ENCODE peak calls at places on chromosomes 5 and 9, in four cellular contexts. One of them, this sample, is unnamed.

GRCh38 chr5:143064207-143064606 is 294.0 kb downstream of the ARHGAP26 start:
- DNase-seq in fibroblast of mammary gland: peak; percentile 81
- DNase-seq in stomach: no peak
- DNase-seq in heart left ventricle: no peak
- DNase-seq in this sample: peak; percentile 22

GRCh38 chr9:15135167-15135792 is 171.7 kb downstream of the TTC39B start:
- DNase-seq in stomach: peak; percentile 51
- DNase-seq in fibroblast of mammary gland: peak; percentile 84
- DNase-seq in heart left ventricle: peak; percentile 48
- DNase-seq in this sample: peak; percentile 74

GRCh38 chr9:4494806-4495205 is 4.5 kb downstream of the SLC1A1 start:
- DNase-seq in stomach: no peak
- DNase-seq in heart left ventricle: no peak
- DNase-seq in fibroblast of mammary gland: no peak
- DNase-seq in this sample: no peak

GRCh38 chr9:105280730-105281129 is 36.3 kb downstream of the SLC44A1 start:
- DNase-seq in stomach: no peak
- DNase-seq in fibroblast of mammary gland: peak; percentile 87
- DNase-seq in heart left ventricle: no peak
- DNase-seq in this sample: no peak

GRCh38 chr5:54387031-54387430 is 68.5 kb upstream of the HSPB3 start:
- DNase-seq in fibroblast of mammary gland: no peak
- DNase-seq in stomach: no peak
- DNase-seq in heart left ventricle: no peak
- DNase-seq in this sample: no peak

GRCh38 chr5:12870870-12871539 is 966.8 kb upstream of the CTNND2 start:
- DNase-seq in heart left ventricle: no peak
- DNase-seq in stomach: no peak
- DNase-seq in fibroblast of mammary gland: no peak
- DNase-seq in this sample: no peak

GRCh38 chr5:82178378-82178777 is 99.8 kb downstream of the RPS23 start:
- DNase-seq in heart left ventricle: no peak
- DNase-seq in fibroblast of mammary gland: no peak
- DNase-seq in stomach: no peak
- DNase-seq in this sample: no peak

GRCh38 chr5:172283020-172283861 is at the start of gene UBTD2:
- DNase-seq in stomach: peak; percentile 86
- DNase-seq in fibroblast of mammary gland: peak; percentile 59
- DNase-seq in heart left ventricle: peak; percentile 89
- DNase-seq in this sample: peak; percentile 76

GRCh38 chr9:131481441-131482342 is 21.0 kb upstream of the POMT1 start:
- DNase-seq in heart left ventricle: no peak
- DNase-seq in stomach: no peak
- DNase-seq in fibroblast of mammary gland: no peak
- DNase-seq in this sample: no peak

GRCh38 chr5:32510860-32511259 is 66.3 kb upstream of the ZFR start:
- DNase-seq in fibroblast of mammary gland: no peak
- DNase-seq in heart left ventricle: no peak
- DNase-seq in stomach: no peak
- DNase-seq in this sample: no peak

GRCh38 chr5:69285448-69286116 is 47.0 kb downstream of the CCDC125 start:
- DNase-seq in heart left ventricle: no peak
- DNase-seq in stomach: no peak
- DNase-seq in fibroblast of mammary gland: peak; percentile 58
- DNase-seq in this sample: peak; percentile 70

GRCh38 chr5:17727212-17727611 is 93.0 kb downstream of the TAF11L14 start:
- DNase-seq in heart left ventricle: no peak
- DNase-seq in stomach: no peak
- DNase-seq in fibroblast of mammary gland: no peak
- DNase-seq in this sample: no peak

GRCh38 chr5:179322071-179323025 is 22.9 kb downstream of the ADAMTS2 start:
- DNase-seq in fibroblast of mammary gland: no peak
- DNase-seq in heart left ventricle: peak; percentile 17
- DNase-seq in stomach: no peak
- DNase-seq in this sample: no peak

GRCh38 chr9:115978739-115979138 is 174.9 kb upstream of the PAPPA start:
- DNase-seq in heart left ventricle: no peak
- DNase-seq in fibroblast of mammary gland: peak; percentile 29
- DNase-seq in stomach: no peak
- DNase-seq in this sample: no peak

GRCh38 chr9:125608488-125609224 is 98.4 kb downstream of the MAPKAP1 start:
- DNase-seq in heart left ventricle: no peak
- DNase-seq in stomach: no peak
- DNase-seq in fibroblast of mammary gland: peak; percentile 14
- DNase-seq in this sample: peak; percentile 13

GRCh38 chr5:131587541-131587940 is 47.5 kb downstream of the RAPGEF6 start:
- DNase-seq in heart left ventricle: no peak
- DNase-seq in fibroblast of mammary gland: peak; percentile 46
- DNase-seq in stomach: no peak
- DNase-seq in this sample: peak; percentile 13

GRCh38 chr5:107814183-107814582 is 143.4 kb upstream of the EFNA5 start:
- DNase-seq in fibroblast of mammary gland: no peak
- DNase-seq in heart left ventricle: no peak
- DNase-seq in stomach: no peak
- DNase-seq in this sample: no peak

GRCh38 chr9:114051281-114051680 is 26.8 kb downstream of the AMBP start:
- DNase-seq in heart left ventricle: no peak
- DNase-seq in fibroblast of mammary gland: no peak
- DNase-seq in stomach: no peak
- DNase-seq in this sample: no peak

GRCh38 chr9:134169724-134170401 is 5.5 kb upstream of the RNU6ATAC start:
- DNase-seq in fibroblast of mammary gland: no peak
- DNase-seq in heart left ventricle: peak; percentile 62
- DNase-seq in stomach: no peak
- DNase-seq in this sample: no peak
- H3K4me3 ChIP-seq in fibroblast of mammary gland: no peak overlapping the region
- H3K4me3 ChIP-seq in heart left ventricle: no peak overlapping the region
- H3K4me3 ChIP-seq in stomach: no peak overlapping the region
- H3K4me3 ChIP-seq in this sample: no peak overlapping the region

DNA sequence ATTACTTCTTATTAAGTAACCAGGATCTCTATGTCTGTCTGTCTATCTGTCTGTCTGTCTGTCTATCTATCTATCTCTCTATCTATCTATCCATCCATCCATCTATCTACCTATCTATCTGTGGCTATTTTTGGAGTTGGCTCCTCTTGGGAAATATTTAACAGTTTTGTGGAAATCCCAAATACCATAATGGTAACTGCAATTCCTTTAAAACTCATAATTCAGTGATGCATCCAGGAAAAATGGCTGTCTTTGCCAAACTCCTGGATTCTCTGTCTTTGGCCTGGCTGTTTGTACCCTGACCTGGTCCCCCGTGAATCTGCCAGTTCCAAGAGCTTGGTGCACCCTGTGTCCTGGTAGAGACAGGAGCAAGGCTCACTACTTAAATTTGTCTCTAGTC is 197.0 kb downstream of the PCSK1 start:
- DNase-seq in fibroblast of mammary gland: no peak
- DNase-seq in stomach: no peak
- DNase-seq in heart left ventricle: no peak
- DNase-seq in this sample: no peak
- TF ChIP-seq CTCF in fibroblast of mammary gland: no peak
- TF ChIP-seq CTCF in stomach: no peak
- TF ChIP-seq CTCF in heart left ventricle: no peak
- TF ChIP-seq CTCF in this sample: no peak

DNA sequence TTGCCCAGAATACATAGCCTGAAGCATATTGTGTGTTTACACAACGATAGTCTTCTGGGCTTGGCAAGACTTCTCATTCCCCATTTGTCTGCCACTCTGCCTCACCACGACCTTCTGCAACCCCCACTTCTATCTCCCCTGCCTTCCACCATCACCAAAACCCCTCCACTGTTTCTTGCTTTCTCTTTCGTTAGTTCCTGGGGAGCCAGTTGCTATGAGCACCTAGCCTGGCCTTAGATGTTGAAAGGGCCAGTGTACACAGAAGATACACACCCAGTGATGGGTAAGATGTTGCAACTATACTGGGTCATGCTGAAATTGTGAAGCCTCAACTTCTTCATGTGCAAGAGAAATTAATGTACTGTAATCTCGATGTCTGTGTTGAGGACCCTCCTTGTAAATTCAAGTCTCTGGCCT is 961 bp upstream of the RNF145 start:
- DNase-seq in heart left ventricle: no peak
- DNase-seq in fibroblast of mammary gland: no peak
- DNase-seq in stomach: no peak
- DNase-seq in this sample: no peak
- H3K4me3 ChIP-seq in heart left ventricle: no peak overlapping the region
- H3K4me3 ChIP-seq in fibroblast of mammary gland: no peak overlapping the region
- H3K4me3 ChIP-seq in stomach: no peak overlapping the region
- H3K4me3 ChIP-seq in this sample: no peak overlapping the region

DNA sequence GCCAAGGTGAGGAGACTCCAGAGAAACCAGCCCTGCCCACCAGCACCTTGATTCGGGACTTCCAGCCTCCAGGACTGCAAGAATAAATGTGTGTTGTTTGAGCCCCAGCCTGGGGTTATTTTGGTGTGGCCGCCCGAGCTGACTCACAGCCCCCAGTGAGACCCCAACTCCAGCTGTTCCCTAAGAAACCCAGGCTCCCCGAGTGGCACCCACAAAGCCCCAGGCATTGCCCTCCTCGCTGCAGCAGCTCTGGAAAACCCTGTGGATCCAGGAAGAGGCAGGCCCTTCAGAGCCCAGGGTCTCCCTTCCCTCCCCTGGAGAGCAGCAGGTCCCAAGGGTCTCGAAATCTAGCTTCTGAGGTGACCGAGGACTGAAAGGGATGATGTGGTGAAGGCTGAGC is 69.2 kb upstream of the PPP1R26 start:
- DNase-seq in heart left ventricle: no peak
- DNase-seq in fibroblast of mammary gland: no peak
- DNase-seq in stomach: no peak
- DNase-seq in this sample: no peak
- TF ChIP-seq CTCF in heart left ventricle: no peak
- TF ChIP-seq CTCF in fibroblast of mammary gland: no peak
- TF ChIP-seq CTCF in stomach: no peak
- TF ChIP-seq CTCF in this sample: no peak

GRCh38 chr9:91407580-91408275 is 15.9 kb downstream of the NFIL3 start:
- DNase-seq in fibroblast of mammary gland: no peak
- DNase-seq in heart left ventricle: no peak
- DNase-seq in stomach: no peak
- DNase-seq in this sample: no peak

GRCh38 chr9:91411096-91411771 is 12.4 kb downstream of the NFIL3 start:
- DNase-seq in heart left ventricle: no peak
- DNase-seq in stomach: no peak
- DNase-seq in fibroblast of mammary gland: no peak
- DNase-seq in this sample: no peak

GRCh38 chr9:91412895-91413294 is 10.7 kb downstream of the NFIL3 start:
- DNase-seq in fibroblast of mammary gland: no peak
- DNase-seq in stomach: no peak
- DNase-seq in heart left ventricle: no peak
- DNase-seq in this sample: no peak

GRCh38 chr9:91405343-91406077 is 18.1 kb downstream of the NFIL3 start:
- DNase-seq in stomach: no peak
- DNase-seq in heart left ventricle: no peak
- DNase-seq in fibroblast of mammary gland: no peak
- DNase-seq in this sample: no peak

DNA sequence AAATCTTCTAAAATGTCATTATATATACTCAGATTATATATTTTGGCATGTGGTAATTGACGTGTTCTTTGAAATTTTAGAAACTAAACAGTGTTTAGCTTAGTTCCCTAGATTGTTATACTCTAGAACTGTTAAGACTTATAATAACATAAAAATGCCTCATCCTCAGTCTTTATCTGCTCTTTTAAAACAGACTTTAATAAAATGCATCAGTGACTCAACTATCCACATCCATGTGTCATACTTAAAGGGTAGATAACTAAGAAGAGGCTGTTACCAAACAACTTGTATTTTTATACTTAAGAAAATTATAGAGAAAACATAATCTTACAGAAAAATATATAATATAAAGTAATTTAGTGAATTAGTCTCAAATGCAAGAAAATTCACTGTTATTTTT is 15.2 kb downstream of the NFIL3 start:
- DNase-seq in stomach: no peak
- DNase-seq in heart left ventricle: no peak
- DNase-seq in fibroblast of mammary gland: peak; percentile 47
- DNase-seq in this sample: peak; percentile 28
- H3K4me3 ChIP-seq in stomach: no peak overlapping the region
- H3K4me3 ChIP-seq in heart left ventricle: no peak overlapping the region
- H3K4me3 ChIP-seq in fibroblast of mammary gland: no peak overlapping the region
- H3K4me3 ChIP-seq in this sample: no peak overlapping the region

GRCh38 chr5:141182248-141182647 is at the start of gene PCDHB16:
- DNase-seq in fibroblast of mammary gland: peak; percentile 17
- DNase-seq in stomach: no peak
- DNase-seq in heart left ventricle: peak; percentile 41
- DNase-seq in this sample: no peak
- TF ChIP-seq CTCF in fibroblast of mammary gland: no peak
- TF ChIP-seq CTCF in stomach: no peak
- TF ChIP-seq CTCF in heart left ventricle: peak; percentile 12
- TF ChIP-seq CTCF in this sample: no peak

DNA sequence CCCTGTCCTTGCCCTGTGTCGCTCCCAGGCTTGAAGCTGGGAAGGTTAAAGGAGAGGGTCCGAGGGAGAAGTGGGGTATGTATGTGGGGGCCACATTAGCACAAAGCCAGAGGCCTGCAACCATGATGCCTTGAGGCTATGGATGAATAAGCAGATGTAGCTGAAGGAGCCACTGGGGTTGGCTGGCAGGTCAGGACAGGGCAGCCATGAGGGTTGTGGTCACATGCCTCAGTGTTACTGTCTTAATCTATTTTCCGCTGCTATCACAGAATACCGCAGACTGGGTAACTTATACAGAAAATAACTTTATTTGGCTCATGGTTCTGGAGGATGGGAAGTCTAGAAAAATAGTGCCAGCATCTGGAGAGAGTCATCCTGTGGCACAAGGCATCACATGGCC is 9.2 kb upstream of the GRHPR start:
- DNase-seq in stomach: no peak
- DNase-seq in fibroblast of mammary gland: no peak
- DNase-seq in heart left ventricle: no peak
- DNase-seq in this sample: no peak
- H3K4me3 ChIP-seq in stomach: no peak overlapping the region
- H3K4me3 ChIP-seq in fibroblast of mammary gland: no peak overlapping the region
- H3K4me3 ChIP-seq in heart left ventricle: no peak overlapping the region
- H3K4me3 ChIP-seq in this sample: no peak overlapping the region

This sample was measured in astrocyte of the spinal cord.